ENCODE peak calls at places on chromosomes 1 and 21, in nine cellular contexts. One of them, this sample, is unnamed.

GRCh38 chr1:166166400-166166699 is 451 bp downstream of the FAM78B start:
- DNase-seq in left ventricle myocardium inferior: no peak
- DNase-seq in CD4-positive, alpha-beta T cell: no peak
- DNase-seq in colonic mucosa: no peak
- DNase-seq in glutamatergic neuron: no peak
- DNase-seq in endothelial cell of umbilical vein: no peak
- DNase-seq in GM12865: no peak
- DNase-seq in GM13976: no peak
- DNase-seq in cardiac fibroblast: no peak
- DNase-seq in this sample: no peak

GRCh38 chr1:88985033-88985432 is 7.4 kb downstream of the KYAT3 start:
- DNase-seq in endothelial cell of umbilical vein: peak; percentile 93
- DNase-seq in glutamatergic neuron: no peak
- DNase-seq in GM13976: no peak
- DNase-seq in colonic mucosa: peak; percentile 26
- DNase-seq in left ventricle myocardium inferior: no peak
- DNase-seq in cardiac fibroblast: peak; percentile 93
- DNase-seq in CD4-positive, alpha-beta T cell: no peak
- DNase-seq in GM12865: no peak
- DNase-seq in this sample: no peak

GRCh38 chr1:3821004-3821933 is 25.0 kb upstream of the LRRC47 start:
- DNase-seq in left ventricle myocardium inferior: no peak
- DNase-seq in GM12865: no peak
- DNase-seq in colonic mucosa: no peak
- DNase-seq in GM13976: no peak
- DNase-seq in cardiac fibroblast: no peak
- DNase-seq in glutamatergic neuron: peak; percentile 77
- DNase-seq in CD4-positive, alpha-beta T cell: no peak
- DNase-seq in endothelial cell of umbilical vein: no peak
- DNase-seq in this sample: no peak

GRCh38 chr1:21909787-21910503 is 27.2 kb downstream of the HSPG2 start:
- DNase-seq in GM12865: peak; percentile 46
- DNase-seq in CD4-positive, alpha-beta T cell: no peak
- DNase-seq in left ventricle myocardium inferior: peak; percentile 78
- DNase-seq in cardiac fibroblast: peak; percentile 88
- DNase-seq in colonic mucosa: no peak
- DNase-seq in GM13976: peak; percentile 87
- DNase-seq in endothelial cell of umbilical vein: peak; percentile 96
- DNase-seq in glutamatergic neuron: no peak
- DNase-seq in this sample: no peak

GRCh38 chr1:36497207-36497606 is 14.5 kb upstream of the CSF3R start:
- DNase-seq in left ventricle myocardium inferior: no peak
- DNase-seq in GM12865: no peak
- DNase-seq in cardiac fibroblast: no peak
- DNase-seq in CD4-positive, alpha-beta T cell: no peak
- DNase-seq in GM13976: no peak
- DNase-seq in colonic mucosa: no peak
- DNase-seq in glutamatergic neuron: no peak
- DNase-seq in endothelial cell of umbilical vein: no peak
- DNase-seq in this sample: no peak

GRCh38 chr21:25501996-25502665 is 105.2 kb downstream of the MRPL39 start:
- DNase-seq in cardiac fibroblast: no peak
- DNase-seq in left ventricle myocardium inferior: no peak
- DNase-seq in GM13976: no peak
- DNase-seq in endothelial cell of umbilical vein: no peak
- DNase-seq in colonic mucosa: no peak
- DNase-seq in GM12865: peak; percentile 84
- DNase-seq in CD4-positive, alpha-beta T cell: no peak
- DNase-seq in glutamatergic neuron: no peak
- DNase-seq in this sample: no peak

GRCh38 chr1:203672354-203672753 is 45.7 kb downstream of the ATP2B4 start:
- DNase-seq in cardiac fibroblast: no peak
- DNase-seq in colonic mucosa: peak; percentile 38
- DNase-seq in left ventricle myocardium inferior: peak; percentile 67
- DNase-seq in GM13976: no peak
- DNase-seq in GM12865: no peak
- DNase-seq in glutamatergic neuron: peak; percentile 45
- DNase-seq in endothelial cell of umbilical vein: peak; percentile 84
- DNase-seq in CD4-positive, alpha-beta T cell: no peak
- DNase-seq in this sample: peak; percentile 50

GRCh38 chr1:161119379-161120061 is 1.6 kb downstream of the NIT1 start:
- DNase-seq in left ventricle myocardium inferior: no peak
- DNase-seq in GM13976: peak; percentile 75
- DNase-seq in cardiac fibroblast: peak; percentile 84
- DNase-seq in GM12865: peak; percentile 78
- DNase-seq in CD4-positive, alpha-beta T cell: no peak
- DNase-seq in colonic mucosa: peak; percentile 52
- DNase-seq in glutamatergic neuron: no peak
- DNase-seq in endothelial cell of umbilical vein: peak; percentile 55
- DNase-seq in this sample: no peak

GRCh38 chr1:121516279-121516967 is 331.6 kb downstream of the SRGAP2C start:
- DNase-seq in cardiac fibroblast: no peak
- DNase-seq in GM13976: no peak
- DNase-seq in glutamatergic neuron: no peak
- DNase-seq in endothelial cell of umbilical vein: no peak
- DNase-seq in GM12865: peak; percentile 21
- DNase-seq in colonic mucosa: peak; percentile 18
- DNase-seq in CD4-positive, alpha-beta T cell: no peak
- DNase-seq in left ventricle myocardium inferior: peak; percentile 20
- DNase-seq in this sample: no peak

GRCh38 chr1:233704125-233704881 is 90.4 kb downstream of the KCNK1 start:
- DNase-seq in GM13976: no peak
- DNase-seq in GM12865: peak; percentile 4
- DNase-seq in CD4-positive, alpha-beta T cell: no peak
- DNase-seq in colonic mucosa: no peak
- DNase-seq in endothelial cell of umbilical vein: no peak
- DNase-seq in cardiac fibroblast: peak; percentile 1
- DNase-seq in left ventricle myocardium inferior: no peak
- DNase-seq in glutamatergic neuron: no peak
- DNase-seq in this sample: no peak

GRCh38 chr21:15293251-15293650 is 228.5 kb upstream of the NRIP1 start:
- DNase-seq in GM13976: no peak
- DNase-seq in endothelial cell of umbilical vein: peak; percentile 68
- DNase-seq in cardiac fibroblast: peak; percentile 90
- DNase-seq in colonic mucosa: no peak
- DNase-seq in left ventricle myocardium inferior: no peak
- DNase-seq in CD4-positive, alpha-beta T cell: no peak
- DNase-seq in glutamatergic neuron: no peak
- DNase-seq in GM12865: no peak
- DNase-seq in this sample: no peak

GRCh38 chr1:182977480-182977879 is 24.5 kb upstream of the SHCBP1L start:
- DNase-seq in GM12865: no peak
- DNase-seq in CD4-positive, alpha-beta T cell: no peak
- DNase-seq in colonic mucosa: no peak
- DNase-seq in endothelial cell of umbilical vein: no peak
- DNase-seq in GM13976: no peak
- DNase-seq in cardiac fibroblast: no peak
- DNase-seq in left ventricle myocardium inferior: no peak
- DNase-seq in glutamatergic neuron: no peak
- DNase-seq in this sample: no peak

GRCh38 chr21:34996304-34997081 is 52.6 kb downstream of the RUNX1 start:
- DNase-seq in cardiac fibroblast: peak; percentile 81
- DNase-seq in GM12865: no peak
- DNase-seq in left ventricle myocardium inferior: no peak
- DNase-seq in GM13976: no peak
- DNase-seq in colonic mucosa: no peak
- DNase-seq in glutamatergic neuron: no peak
- DNase-seq in endothelial cell of umbilical vein: no peak
- DNase-seq in CD4-positive, alpha-beta T cell: no peak
- DNase-seq in this sample: no peak

GRCh38 chr21:45556302-45556644 is 14.0 kb upstream of the SLC19A1 start:
- DNase-seq in endothelial cell of umbilical vein: no peak
- DNase-seq in cardiac fibroblast: no peak
- DNase-seq in GM12865: no peak
- DNase-seq in GM13976: no peak
- DNase-seq in left ventricle myocardium inferior: no peak
- DNase-seq in glutamatergic neuron: no peak
- DNase-seq in CD4-positive, alpha-beta T cell: no peak
- DNase-seq in colonic mucosa: no peak
- DNase-seq in this sample: no peak

GRCh38 chr21:45555251-45555556 is 13.0 kb upstream of the SLC19A1 start:
- DNase-seq in glutamatergic neuron: no peak
- DNase-seq in cardiac fibroblast: no peak
- DNase-seq in colonic mucosa: no peak
- DNase-seq in endothelial cell of umbilical vein: no peak
- DNase-seq in GM13976: no peak
- DNase-seq in left ventricle myocardium inferior: no peak
- DNase-seq in GM12865: peak; percentile 63
- DNase-seq in CD4-positive, alpha-beta T cell: no peak
- DNase-seq in this sample: no peak

GRCh38 chr21:45554477-45555175 is 12.4 kb upstream of the SLC19A1 start:
- DNase-seq in left ventricle myocardium inferior: peak; percentile 86
- DNase-seq in glutamatergic neuron: peak; percentile 91
- DNase-seq in CD4-positive, alpha-beta T cell: peak; percentile 87
- DNase-seq in endothelial cell of umbilical vein: peak; percentile 75
- DNase-seq in GM12865: peak; percentile 89
- DNase-seq in colonic mucosa: peak; percentile 90
- DNase-seq in GM13976: peak; percentile 92
- DNase-seq in cardiac fibroblast: peak; percentile 71
- DNase-seq in this sample: peak; percentile 94

GRCh38 chr21:45556645-45557601 is 14.7 kb upstream of the SLC19A1 start:
- DNase-seq in CD4-positive, alpha-beta T cell: no peak
- DNase-seq in cardiac fibroblast: peak; percentile 32
- DNase-seq in left ventricle myocardium inferior: peak; percentile 14
- DNase-seq in GM13976: no peak
- DNase-seq in glutamatergic neuron: peak; percentile 17
- DNase-seq in colonic mucosa: no peak
- DNase-seq in GM12865: no peak
- DNase-seq in endothelial cell of umbilical vein: no peak
- DNase-seq in this sample: no peak

DNA sequence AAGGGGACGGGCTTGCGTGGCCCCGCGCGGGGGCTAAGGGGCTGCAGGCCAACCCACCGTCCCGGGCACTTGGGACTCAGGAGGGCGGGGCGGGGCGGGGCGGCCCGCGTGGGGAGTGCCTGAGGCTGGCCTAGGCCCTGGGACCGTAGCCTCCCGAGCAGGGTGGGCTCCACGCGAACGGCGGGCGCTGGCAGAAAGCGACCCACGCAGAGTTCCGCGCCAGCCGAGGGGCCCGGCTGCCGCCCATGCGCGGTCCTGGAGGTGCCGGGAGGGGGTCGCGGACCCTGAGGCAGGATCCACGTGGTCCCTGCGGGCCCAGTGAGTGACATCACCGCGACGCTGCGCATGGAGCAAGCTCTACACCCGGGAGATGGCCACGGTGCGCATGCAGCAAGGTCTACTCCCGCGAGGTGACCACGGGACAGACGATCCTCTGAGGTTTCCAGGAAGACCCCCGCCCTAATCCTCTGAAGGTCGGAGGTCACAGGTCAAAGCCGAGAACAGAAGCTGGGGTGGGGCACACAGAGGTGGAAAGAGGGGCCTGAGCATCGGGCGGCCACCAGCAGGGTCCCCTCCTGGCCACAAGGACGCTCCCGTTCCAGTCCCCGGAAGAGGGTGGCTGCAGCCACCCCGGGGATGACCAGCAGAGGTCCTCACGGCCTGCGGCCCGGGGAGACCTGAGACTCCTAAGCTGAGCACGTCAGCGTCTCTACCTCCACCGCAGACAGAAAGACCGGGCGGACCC is 13.5 kb upstream of the SLC19A1 start:
- DNase-seq in left ventricle myocardium inferior: peak; percentile 73
- DNase-seq in GM13976: peak; percentile 85
- DNase-seq in glutamatergic neuron: peak; percentile 86
- DNase-seq in cardiac fibroblast: peak; percentile 90
- DNase-seq in endothelial cell of umbilical vein: peak; percentile 60
- DNase-seq in GM12865: peak; percentile 91
- DNase-seq in colonic mucosa: peak; percentile 84
- DNase-seq in CD4-positive, alpha-beta T cell: peak; percentile 40
- DNase-seq in this sample: peak; percentile 79
- TF ChIP-seq CTCF in left ventricle myocardium inferior: peak; percentile 76
- TF ChIP-seq CTCF in GM13976: peak; percentile 90
- TF ChIP-seq CTCF in glutamatergic neuron: peak; percentile 76
- TF ChIP-seq CTCF in cardiac fibroblast: peak; percentile 98
- TF ChIP-seq CTCF in endothelial cell of umbilical vein: peak; percentile 86
- TF ChIP-seq CTCF in GM12865: peak; percentile 94
- TF ChIP-seq CTCF in colonic mucosa: peak; percentile 77
- TF ChIP-seq CTCF in CD4-positive, alpha-beta T cell: peak; percentile 22
- TF ChIP-seq CTCF in this sample: peak; percentile 63

DNA sequence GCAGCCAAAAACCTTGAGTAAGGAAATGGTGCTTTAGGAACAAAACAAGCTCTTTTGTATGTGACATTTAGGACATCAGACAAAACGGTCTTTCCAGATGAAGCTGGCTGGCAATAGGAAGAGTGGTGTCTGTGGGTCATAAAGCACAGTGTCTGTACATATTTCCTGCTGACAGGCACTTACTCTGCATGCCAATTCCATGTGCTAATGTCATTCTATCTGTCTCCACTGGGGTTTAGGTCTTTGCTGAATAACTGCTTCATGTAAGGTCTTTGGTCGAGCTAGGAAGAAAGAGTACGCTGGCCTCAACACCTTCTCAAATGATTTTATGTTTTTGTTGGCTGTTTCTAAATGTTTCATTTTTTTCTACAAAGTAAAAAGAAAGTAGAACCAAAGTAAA is 163.5 kb downstream of the BRINP2 start:
- DNase-seq in endothelial cell of umbilical vein: no peak
- DNase-seq in colonic mucosa: no peak
- DNase-seq in cardiac fibroblast: peak; percentile 33
- DNase-seq in GM12865: no peak
- DNase-seq in left ventricle myocardium inferior: no peak
- DNase-seq in CD4-positive, alpha-beta T cell: no peak
- DNase-seq in glutamatergic neuron: no peak
- DNase-seq in GM13976: no peak
- DNase-seq in this sample: no peak
- TF ChIP-seq CTCF in endothelial cell of umbilical vein: no peak
- TF ChIP-seq CTCF in colonic mucosa: no peak
- TF ChIP-seq CTCF in cardiac fibroblast: peak; percentile 28
- TF ChIP-seq CTCF in GM12865: no peak
- TF ChIP-seq CTCF in left ventricle myocardium inferior: peak; percentile 50
- TF ChIP-seq CTCF in CD4-positive, alpha-beta T cell: no peak
- TF ChIP-seq CTCF in glutamatergic neuron: peak; percentile 32
- TF ChIP-seq CTCF in GM13976: no peak
- TF ChIP-seq CTCF in this sample: peak; percentile 12

GRCh38 chr1:184428604-184429003 is 41.8 kb downstream of the C1orf21 start:
- DNase-seq in colonic mucosa: no peak
- DNase-seq in GM12865: no peak
- DNase-seq in left ventricle myocardium inferior: no peak
- DNase-seq in endothelial cell of umbilical vein: no peak
- DNase-seq in CD4-positive, alpha-beta T cell: no peak
- DNase-seq in glutamatergic neuron: no peak
- DNase-seq in GM13976: no peak
- DNase-seq in cardiac fibroblast: no peak
- DNase-seq in this sample: no peak
- TF ChIP-seq CTCF in colonic mucosa: no peak
- TF ChIP-seq CTCF in GM12865: no peak
- TF ChIP-seq CTCF in left ventricle myocardium inferior: no peak
- TF ChIP-seq CTCF in endothelial cell of umbilical vein: no peak
- TF ChIP-seq CTCF in CD4-positive, alpha-beta T cell: no peak
- TF ChIP-seq CTCF in glutamatergic neuron: no peak
- TF ChIP-seq CTCF in GM13976: no peak
- TF ChIP-seq CTCF in cardiac fibroblast: no peak
- TF ChIP-seq CTCF in this sample: no peak

DNA sequence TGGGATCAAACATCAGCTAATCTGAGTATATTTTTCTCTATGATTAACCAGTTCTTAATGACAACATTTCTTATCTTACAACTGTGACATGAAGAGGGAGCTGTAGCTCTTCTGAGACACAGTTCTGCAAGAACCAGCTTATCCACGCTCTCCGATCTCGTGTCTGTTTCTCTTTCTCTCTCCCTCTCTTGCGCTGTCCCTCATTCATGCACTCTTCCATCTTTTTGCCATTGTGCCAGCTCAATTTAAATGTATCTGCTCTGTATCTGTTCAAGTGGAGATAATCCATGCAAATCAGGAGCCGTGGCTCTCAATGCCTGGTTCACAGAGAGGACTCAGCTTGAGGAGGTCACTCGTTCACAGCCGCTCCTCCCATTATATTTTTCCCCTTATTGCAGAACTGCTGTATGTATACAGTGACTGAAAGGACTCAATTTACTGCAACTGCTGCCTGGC is 494.7 kb upstream of the ADGRL2 start:
- DNase-seq in cardiac fibroblast: peak; percentile 65
- DNase-seq in CD4-positive, alpha-beta T cell: no peak
- DNase-seq in GM12865: peak; percentile 65
- DNase-seq in endothelial cell of umbilical vein: peak; percentile 65
- DNase-seq in glutamatergic neuron: no peak
- DNase-seq in GM13976: peak; percentile 18
- DNase-seq in left ventricle myocardium inferior: no peak
- DNase-seq in colonic mucosa: peak; percentile 23
- DNase-seq in this sample: peak; percentile 2
- TF ChIP-seq CTCF in cardiac fibroblast: peak; percentile 17
- TF ChIP-seq CTCF in CD4-positive, alpha-beta T cell: no peak
- TF ChIP-seq CTCF in GM12865: peak; percentile 44
- TF ChIP-seq CTCF in endothelial cell of umbilical vein: peak; percentile 28
- TF ChIP-seq CTCF in glutamatergic neuron: no peak
- TF ChIP-seq CTCF in GM13976: no peak
- TF ChIP-seq CTCF in left ventricle myocardium inferior: peak; percentile 60
- TF ChIP-seq CTCF in colonic mucosa: peak; percentile 33
- TF ChIP-seq CTCF in this sample: peak; percentile 20

This sample was measured in nephron progenitor cell.